ENCODE peak calls at places on chromosome 20, in nine cellular contexts. N is H54, U is GM12891, Z is right lobe of liver, X is A549, G is heart left ventricle, K is lower leg skin, R is NB4, Q is sigmoid colon. Y is an unnamed sample.

GRCh38 chr20:23627501-23627900 is 10.3 kb downstream of the CST3 start:
- DNase-seq in N (no peak), U (no peak), Z (no peak), X (no peak), G (no peak), K (no peak), R (no peak), Q (no peak), Y (no peak)

GRCh38 chr20:42553374-42553773 is 636.3 kb downstream of the PTPRT start:
- DNase-seq in N (no peak), U (no peak), Z (no peak), X (no peak), G (no peak), K (no peak), R (no peak), Q (no peak), Y (no peak)

GRCh38 chr20:2578430-2579192 is 42.2 kb downstream of the TMC2 start:
- DNase-seq in N (no peak), U (no peak), Z (no peak), X (no peak), G (no peak), K (no peak), R (peak), Q (no peak), Y (peak)

GRCh38 chr20:18388860-18389259 is 78.0 kb downstream of the DZANK1 start:
- DNase-seq in N (peak), U (no peak), Z (no peak), X (peak), G (no peak), K (no peak), R (no peak), Q (no peak), Y (no peak)

GRCh38 chr20:44501448-44501847 is 20.4 kb downstream of the SERINC3 start:
- DNase-seq in N (no peak), U (no peak), Z (no peak), X (no peak), G (no peak), K (no peak), R (no peak), Q (no peak), Y (no peak)

GRCh38 chr20:23125625-23126191 is 39.6 kb upstream of the CD93 start:
- DNase-seq in N (no peak), U (no peak), Z (no peak), X (no peak), G (no peak), K (no peak), R (peak), Q (peak), Y (peak)

GRCh38 chr20:1734269-1734858 is 76.8 kb upstream of the SIRPG start:
- DNase-seq in N (no peak), U (no peak), Z (no peak), X (no peak), G (no peak), K (no peak), R (peak), Q (no peak), Y (no peak)

GRCh38 chr20:51154708-51155690 is 132.1 kb upstream of the KCNG1 start:
- DNase-seq in N (no peak), U (no peak), Z (no peak), X (no peak), G (no peak), K (no peak), R (no peak), Q (no peak), Y (no peak)

GRCh38 chr20:10699941-10700340 is 26.1 kb upstream of the JAG1 start:
- DNase-seq in N (no peak), U (no peak), Z (no peak), X (no peak), G (no peak), K (no peak), R (no peak), Q (no peak), Y (no peak)

GRCh38 chr20:24981750-24982149 is 10.8 kb downstream of the APMAP start:
- DNase-seq in N (no peak), U (no peak), Z (no peak), X (no peak), G (peak), K (peak), R (no peak), Q (peak), Y (no peak)

GRCh38 chr20:2151805-2152727 is 50.4 kb downstream of the STK35 start:
- DNase-seq in N (peak), U (no peak), Z (no peak), X (no peak), G (no peak), K (no peak), R (no peak), Q (no peak), Y (no peak)

GRCh38 chr20:59006167-59006863 is 739 bp downstream of the CTSZ start:
- DNase-seq in N (peak), U (no peak), Z (peak), X (no peak), G (no peak), K (peak), R (no peak), Q (peak), Y (peak)

GRCh38 chr20:58824843-58825242 is 25.9 kb downstream of the GNAS-AS1 start:
- DNase-seq in N (no peak), U (no peak), Z (no peak), X (no peak), G (no peak), K (no peak), R (no peak), Q (no peak), Y (no peak)

GRCh38 chr20:17602493-17602892 is 32.6 kb downstream of the DSTN start:
- DNase-seq in N (no peak), U (no peak), Z (no peak), X (no peak), G (no peak), K (no peak), R (no peak), Q (no peak), Y (no peak)

GRCh38 chr20:51631953-51632352 is 89.4 kb upstream of the NFATC2 start:
- DNase-seq in N (no peak), U (no peak), Z (no peak), X (no peak), G (no peak), K (no peak), R (no peak), Q (no peak), Y (no peak)

GRCh38 chr20:24672181-24672880 is 202.9 kb downstream of the SYNDIG1 start:
- DNase-seq in N (peak), U (no peak), Z (no peak), X (peak), G (no peak), K (no peak), R (no peak), Q (peak), Y (no peak)

GRCh38 chr20:34538671-34539123 is 19.8 kb upstream of the MAP1LC3A start:
- DNase-seq in N (no peak), U (peak), Z (peak), X (no peak), G (no peak), K (no peak), R (peak), Q (peak), Y (peak)

GRCh38 chr20:43746344-43747137 is 19.7 kb upstream of the GTSF1L start:
- DNase-seq in N (no peak), U (no peak), Z (no peak), X (no peak), G (no peak), K (no peak), R (peak), Q (no peak), Y (peak)

GRCh38 chr20:18835850-18836249 is 22.3 kb downstream of the SCP2D1 start:
- DNase-seq in N (no peak), U (no peak), Z (no peak), X (no peak), G (no peak), K (no peak), R (no peak), Q (no peak), Y (no peak)

GRCh38 chr20:49483018-49483705 is 694 bp upstream of the KCNB1 start:
- DNase-seq in N (no peak), U (no peak), Z (no peak), X (no peak), G (no peak), K (no peak), R (no peak), Q (no peak), Y (no peak)

GRCh38 chr20:34643919-34644318 is 33.0 kb downstream of the PIGU start:
- DNase-seq in N (no peak), U (no peak), Z (no peak), X (no peak), G (no peak), K (peak), R (peak), Q (no peak), Y (no peak)

GRCh38 chr20:57439993-57440392 is 48.8 kb downstream of the RBM38 start:
- DNase-seq in N (no peak), U (no peak), Z (no peak), X (no peak), G (no peak), K (no peak), R (no peak), Q (no peak), Y (no peak)

DNA sequence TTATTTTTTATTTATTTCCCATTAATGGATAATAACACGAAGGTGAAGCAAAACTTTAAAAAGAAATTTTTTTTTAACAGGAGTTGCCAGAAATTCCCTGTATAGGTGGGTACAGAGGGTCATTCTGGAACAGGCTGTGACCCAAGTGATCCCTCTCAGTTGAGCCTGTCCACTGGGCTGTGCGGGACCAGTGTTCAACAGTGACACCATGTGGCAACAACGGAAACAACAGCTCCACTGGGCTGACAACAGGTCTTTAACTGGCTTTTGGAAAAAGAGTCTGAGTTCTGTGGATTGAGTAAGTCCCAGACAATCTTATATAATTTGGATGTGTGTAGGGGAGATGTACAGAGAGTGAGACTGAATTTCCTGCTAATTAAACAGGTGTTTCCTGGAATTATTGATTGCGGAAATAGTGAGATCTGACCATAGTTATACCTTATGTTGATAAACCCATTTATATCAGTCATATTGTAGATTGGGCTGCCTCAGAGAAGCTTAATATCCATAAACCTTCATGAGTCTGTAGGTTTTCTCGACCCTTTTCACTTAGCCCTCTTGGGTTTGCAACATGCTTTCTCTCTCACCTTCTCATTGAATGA is 17.6 kb downstream of the KIAA1755 start:
- DNase-seq in N (no peak), U (no peak), Z (no peak), X (no peak), G (no peak), K (no peak), R (peak), Q (no peak), Y (peak)
- TF ChIP-seq POLR2A in N (no peak), U (no peak), Z (no peak), X (no peak), G (no peak), K (no peak), R (no peak), Q (no peak), Y (no peak)

DNA sequence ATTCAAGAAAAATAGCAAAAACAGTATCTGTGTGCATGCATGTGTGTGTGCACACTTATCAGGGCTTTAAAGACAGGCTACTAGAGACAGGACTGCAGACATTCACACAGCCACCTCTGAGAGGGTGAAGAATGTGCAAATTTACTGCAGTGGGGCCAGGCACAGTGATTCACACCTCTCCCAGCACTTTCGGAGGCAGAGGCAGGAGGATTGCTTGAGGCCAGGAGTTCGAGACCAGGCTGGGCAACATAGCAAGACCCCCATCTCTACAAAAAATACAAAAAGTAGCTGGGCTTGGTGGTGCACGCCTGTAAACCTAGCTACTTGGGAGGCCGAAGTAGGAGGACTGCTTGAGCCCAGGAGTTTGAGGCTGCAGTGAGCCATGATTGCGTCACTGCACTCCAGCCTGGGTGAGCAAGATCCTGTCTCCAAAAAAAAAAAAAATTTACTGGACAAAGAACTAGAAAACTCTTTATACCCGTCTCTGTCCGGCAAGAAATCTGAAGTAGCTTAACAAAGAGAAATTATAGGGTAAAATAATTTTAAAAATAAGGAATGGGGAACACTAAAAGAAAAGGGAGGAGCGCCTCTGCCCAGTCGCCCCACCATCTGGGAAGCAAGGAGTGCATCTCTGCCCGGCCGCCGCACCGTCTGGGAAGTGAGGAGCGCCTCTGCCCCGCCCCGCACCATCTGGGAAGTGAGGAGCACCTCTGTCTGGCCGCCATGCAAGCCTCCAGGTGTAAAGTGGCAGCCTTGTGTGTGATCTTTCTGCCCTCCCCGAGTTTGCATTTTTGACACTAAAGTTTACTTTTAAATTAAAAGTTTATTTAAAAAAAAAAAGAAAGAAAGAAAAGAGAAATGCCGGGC is 105.1 kb downstream of the ZMYND8 start:
- DNase-seq in N (no peak), U (no peak), Z (no peak), X (no peak), G (no peak), K (no peak), R (no peak), Q (no peak), Y (no peak)
- TF ChIP-seq POLR2A in N (no peak), U (no peak), Z (no peak), X (no peak), G (no peak), K (no peak), R (no peak), Q (no peak), Y (no peak)

GRCh38 chr20:5091902-5092301 is 27.9 kb downstream of the PCNA start:
- DNase-seq in N (no peak), U (no peak), Z (no peak), X (no peak), G (no peak), K (no peak), R (no peak), Q (no peak), Y (no peak)

GRCh38 chr20:5092765-5093339 is 26.9 kb downstream of the PCNA start:
- DNase-seq in N (no peak), U (no peak), Z (no peak), X (no peak), G (no peak), K (no peak), R (no peak), Q (no peak), Y (no peak)

GRCh38 chr20:5085380-5085779 is 34.4 kb downstream of the PCNA start:
- DNase-seq in N (no peak), U (no peak), Z (peak), X (no peak), G (no peak), K (no peak), R (peak), Q (no peak), Y (no peak)

GRCh38 chr20:5088688-5089087 is 31.1 kb downstream of the PCNA start:
- DNase-seq in N (no peak), U (no peak), Z (no peak), X (no peak), G (no peak), K (no peak), R (no peak), Q (no peak), Y (no peak)

DNA sequence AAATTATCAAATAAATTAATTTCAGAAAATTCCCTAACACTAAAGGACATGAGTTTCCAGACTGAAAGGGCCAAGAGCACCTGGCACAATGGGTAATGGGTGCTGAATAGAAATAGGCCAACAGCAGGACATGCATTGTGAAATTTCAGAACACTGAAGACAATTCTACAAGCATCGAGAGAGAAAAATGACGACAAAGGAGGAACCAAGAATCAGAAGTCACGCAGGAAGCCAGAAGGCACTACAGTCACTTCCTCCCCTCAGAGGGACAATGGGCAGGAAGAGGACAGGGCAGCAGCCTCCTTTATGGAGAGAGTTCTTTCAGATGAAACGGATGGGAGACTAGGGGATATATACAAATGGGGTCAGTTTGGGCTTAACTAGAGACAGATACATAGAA is 29.6 kb downstream of the PCNA start:
- DNase-seq in N (no peak), U (no peak), Z (no peak), X (no peak), G (no peak), K (no peak), R (peak), Q (no peak), Y (no peak)
- TF ChIP-seq POLR2A in N (no peak), U (no peak), Z (peak), X (no peak), G (peak), K (no peak), R (no peak), Q (no peak), Y (no peak)

DNA sequence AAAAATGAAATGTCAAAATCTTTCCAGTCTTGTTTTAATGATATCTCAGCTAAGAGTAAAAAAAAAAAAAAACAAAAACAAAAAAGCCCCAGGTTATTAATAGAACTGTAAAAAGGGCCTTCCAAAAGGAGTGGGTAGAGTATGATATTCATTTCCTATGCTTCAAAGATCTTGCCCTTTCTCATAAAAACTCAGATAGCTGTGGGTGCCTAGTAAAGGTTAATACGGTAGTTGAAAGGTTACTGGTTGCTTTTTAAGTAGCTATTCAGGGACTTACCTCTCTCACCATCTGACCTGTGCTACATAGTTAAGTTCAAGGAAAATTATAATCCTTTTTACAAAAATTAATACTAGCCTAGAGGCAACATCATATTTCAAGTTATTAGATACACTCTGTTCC is 14.9 kb downstream of the TRMT6 start:
- DNase-seq in N (no peak), U (no peak), Z (no peak), X (no peak), G (no peak), K (no peak), R (no peak), Q (no peak), Y (no peak)
- TF ChIP-seq POLR2A in N (no peak), U (no peak), Z (no peak), X (no peak), G (no peak), K (no peak), R (no peak), Q (no peak), Y (no peak)

DNA sequence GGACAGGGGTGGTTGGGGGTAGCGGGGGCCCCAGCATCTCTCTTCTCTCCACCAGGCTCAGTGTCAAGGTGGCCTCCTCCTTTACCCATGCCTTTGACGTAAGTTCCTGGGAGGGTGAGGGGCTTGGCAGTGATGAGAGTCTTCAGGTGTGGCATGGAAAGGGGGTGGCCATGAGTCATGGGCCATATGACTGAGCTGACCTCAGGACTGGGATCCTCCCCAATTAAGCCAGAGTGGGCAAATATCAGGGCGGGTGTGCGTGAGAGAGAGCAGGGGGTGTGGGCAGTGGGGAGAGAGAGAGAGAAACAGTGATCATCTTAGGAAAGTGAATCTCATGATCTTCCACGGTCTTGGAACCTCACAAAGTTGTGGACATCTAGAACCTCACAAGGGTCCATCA is 8.2 kb upstream of the BPIFB4 start:
- DNase-seq in N (no peak), U (no peak), Z (no peak), X (no peak), G (no peak), K (no peak), R (no peak), Q (no peak), Y (no peak)
- TF ChIP-seq POLR2A in N (no peak), U (no peak), Z (no peak), X (no peak), G (no peak), K (no peak), R (no peak), Q (no peak), Y (no peak)

GRCh38 chr20:53706511-53707031 is 112.9 kb upstream of the ZNF217 start:
- DNase-seq in N (no peak), U (peak), Z (no peak), X (no peak), G (no peak), K (no peak), R (peak), Q (no peak), Y (no peak)

GRCh38 chr20:53708129-53708968 is 114.7 kb upstream of the ZNF217 start:
- DNase-seq in N (no peak), U (no peak), Z (no peak), X (no peak), G (no peak), K (no peak), R (peak), Q (no peak), Y (no peak)

GRCh38 chr20:53706008-53706481 is 112.4 kb upstream of the ZNF217 start:
- DNase-seq in N (no peak), U (no peak), Z (no peak), X (no peak), G (no peak), K (no peak), R (no peak), Q (no peak), Y (no peak)

GRCh38 chr20:53711333-53712211 is 117.9 kb upstream of the ZNF217 start:
- DNase-seq in N (no peak), U (no peak), Z (peak), X (no peak), G (no peak), K (no peak), R (no peak), Q (no peak), Y (no peak)

GRCh38 chr20:53707341-53708102 is 113.9 kb upstream of the ZNF217 start:
- DNase-seq in N (no peak), U (no peak), Z (no peak), X (no peak), G (no peak), K (no peak), R (peak), Q (no peak), Y (no peak)
- TF ChIP-seq POLR2A in N (no peak), U (no peak), Z (no peak), X (no peak), G (no peak), K (no peak), R (no peak), Q (no peak), Y (no peak)